ENCODE peak calls at places on chromosomes 13 and 19, in six cellular contexts. D is IMR-90, U is H9, Y is H1, L is mesenchymal stem cell, X is trophoblast cell. B is an unnamed sample.

GRCh38 chr13:75566658-75567057 is 17.1 kb downstream of the UCHL3 start:
- DNase-seq in D (peak), U (no peak), Y (no peak), L (peak), X (no peak), B (no peak)

GRCh38 chr13:32037471-32037870 is 5.9 kb downstream of the FRY start:
- DNase-seq in D (no peak), U (no peak), Y (no peak), L (no peak), X (no peak), B (no peak)

GRCh38 chr19:42081584-42082258 is 5.8 kb downstream of the ZNF574 start:
- DNase-seq in D (peak), U (no peak), Y (no peak), L (peak), X (no peak), B (no peak)

GRCh38 chr13:20173121-20173746 is 12.4 kb upstream of the GJA3 start:
- DNase-seq in D (peak), U (no peak), Y (no peak), L (no peak), X (no peak), B (no peak)

GRCh38 chr13:44404261-44405139 is 30.9 kb downstream of the SERP2 start:
- DNase-seq in D (no peak), U (peak), Y (no peak), L (no peak), X (no peak), B (no peak)

GRCh38 chr13:45623516-45624090 is 8.1 kb upstream of the ERICH6B start:
- DNase-seq in D (peak), U (no peak), Y (no peak), L (peak), X (no peak), B (no peak)

GRCh38 chr13:45779901-45780300 is 71.7 kb downstream of the SIAH3 start:
- DNase-seq in D (no peak), U (no peak), Y (no peak), L (no peak), X (no peak), B (no peak)

GRCh38 chr13:90868321-90868920 is 479.1 kb upstream of the MIR17HG start:
- DNase-seq in D (peak), U (no peak), Y (no peak), L (peak), X (no peak), B (peak)

GRCh38 chr13:78576266-78576665 is 27.1 kb downstream of the POU4F1 start:
- DNase-seq in D (no peak), U (no peak), Y (no peak), L (no peak), X (no peak), B (no peak)

GRCh38 chr19:13834308-13834790 is 39.1 kb downstream of the ZSWIM4 start:
- DNase-seq in D (peak), U (peak), Y (no peak), L (peak), X (peak), B (no peak)

GRCh38 chr13:37443538-37443937 is 155.0 kb downstream of the POSTN start:
- DNase-seq in D (peak), U (no peak), Y (no peak), L (peak), X (no peak), B (no peak)

GRCh38 chr19:5534787-5535586 is 32.8 kb downstream of the TINCR start:
- DNase-seq in D (peak), U (peak), Y (no peak), L (no peak), X (no peak), B (no peak)

GRCh38 chr19:41795031-41795461 is 1.3 kb upstream of the CEACAM3 start:
- DNase-seq in D (peak), U (peak), Y (peak), L (peak), X (peak), B (peak)

GRCh38 chr13:71621152-71622124 is 245.6 kb downstream of the DACH1 start:
- DNase-seq in D (no peak), U (no peak), Y (no peak), L (peak), X (no peak), B (no peak)

GRCh38 chr13:24670927-24671326 is 9.3 kb upstream of the ATP12A start:
- DNase-seq in D (no peak), U (peak), Y (no peak), L (peak), X (peak), B (peak)

GRCh38 chr13:49579501-49579900 is 5.9 kb downstream of the RCBTB1 start:
- DNase-seq in D (no peak), U (no peak), Y (no peak), L (no peak), X (peak), B (no peak)

GRCh38 chr13:74270018-74270417 is 135.8 kb upstream of the KLF12 start:
- DNase-seq in D (peak), U (no peak), Y (no peak), L (no peak), X (no peak), B (no peak)

GRCh38 chr13:30791354-30791921 is 56.1 kb downstream of the ALOX5AP start:
- DNase-seq in D (peak), U (no peak), Y (no peak), L (no peak), X (no peak), B (no peak)

GRCh38 chr13:85498774-85499173 is 300.4 kb downstream of the SLITRK6 start:
- DNase-seq in D (no peak), U (no peak), Y (no peak), L (no peak), X (peak), B (no peak)

GRCh38 chr19:16121967-16122366 is 10.3 kb downstream of the RAB8A start:
- DNase-seq in D (no peak), U (no peak), Y (no peak), L (no peak), X (peak), B (no peak)

GRCh38 chr19:12603714-12604113 is 6.9 kb downstream of the ZNF490 start:
- DNase-seq in D (peak), U (no peak), Y (no peak), L (no peak), X (no peak), B (no peak)

GRCh38 chr13:21987793-21988192 is 316.9 kb downstream of the FGF9 start:
- DNase-seq in D (no peak), U (no peak), Y (no peak), L (no peak), X (no peak), B (no peak)

GRCh38 chr13:38979891-38980627 is 10.6 kb downstream of the STOML3 start:
- DNase-seq in D (no peak), U (no peak), Y (no peak), L (no peak), X (no peak), B (peak)

GRCh38 chr13:30142502-30143211 is 164.7 kb downstream of the KATNAL1 start:
- DNase-seq in D (peak), U (peak), Y (no peak), L (peak), X (peak), B (no peak)

GRCh38 chr19:18794692-18795091 is 3.6 kb upstream of the COMP start:
- DNase-seq in D (no peak), U (no peak), Y (no peak), L (no peak), X (no peak), B (no peak)

GRCh38 chr13:83377486-83377885 is 504.8 kb downstream of the SLITRK1 start:
- DNase-seq in D (peak), U (no peak), Y (no peak), L (no peak), X (no peak), B (no peak)

GRCh38 chr13:21106089-21106488 is 44.7 kb upstream of the LATS2 start:
- DNase-seq in D (peak), U (no peak), Y (no peak), L (peak), X (no peak), B (no peak)

GRCh38 chr19:10010247-10010691 is at the start of gene COL5A3:
- DNase-seq in D (peak), U (peak), Y (no peak), L (peak), X (no peak), B (no peak)

GRCh38 chr19:51110666-51110971 is 2.4 kb upstream of the CTU1 start:
- DNase-seq in D (no peak), U (no peak), Y (no peak), L (no peak), X (no peak), B (no peak)

GRCh38 chr19:35240322-35240721 is 8.5 kb upstream of the LSR start:
- DNase-seq in D (no peak), U (no peak), Y (no peak), L (no peak), X (no peak), B (no peak)

GRCh38 chr19:49932731-49933131 is 3.4 kb upstream of the NUP62 start:
- DNase-seq in D (no peak), U (no peak), Y (no peak), L (no peak), X (no peak), B (no peak)

GRCh38 chr13:29538625-29538976 is 56.9 kb downstream of the SLC7A1 start:
- DNase-seq in D (no peak), U (no peak), Y (no peak), L (peak), X (no peak), B (no peak)

GRCh38 chr19:17246681-17247425 is 1.1 kb upstream of the NR2F6 start:
- DNase-seq in D (peak), U (no peak), Y (no peak), L (peak), X (peak), B (no peak)

GRCh38 chr19:36796714-36796999 is 24.1 kb upstream of the ZNF850 start:
- DNase-seq in D (no peak), U (no peak), Y (no peak), L (no peak), X (no peak), B (no peak)
- H2AFZ ChIP-seq in D (peak), U (no peak), Y (peak), L (peak), X (peak), B (no peak)

GRCh38 chr19:44151491-44151890 is 10.1 kb downstream of the ZNF234 start:
- DNase-seq in D (no peak), U (no peak), Y (no peak), L (no peak), X (no peak), B (no peak)
- H2BK120ac ChIP-seq in D (no peak), U (no peak), Y (no peak), L (no peak), X (no peak), B (no peak)

GRCh38 chr13:51584731-51585191 is 499 bp downstream of the WDFY2 start:
- DNase-seq in D (peak), U (peak), Y (peak), L (peak), X (peak), B (peak)

GRCh38 chr13:51583875-51584730 is at the start of gene WDFY2:
- DNase-seq in D (peak), U (peak), Y (peak), L (peak), X (peak), B (peak)

GRCh38 chr13:51583469-51583874 is 790 bp upstream of the WDFY2 start:
- DNase-seq in D (no peak), U (no peak), Y (no peak), L (no peak), X (no peak), B (no peak)

GRCh38 chr13:51585696-51586095 is 1.4 kb downstream of the WDFY2 start:
- DNase-seq in D (peak), U (no peak), Y (no peak), L (peak), X (no peak), B (no peak)

GRCh38 chr13:51585234-51585672 is 991 bp downstream of the WDFY2 start:
- DNase-seq in D (peak), U (no peak), Y (no peak), L (peak), X (no peak), B (no peak)
- H2AFZ ChIP-seq in D (peak), U (no peak), Y (no peak), L (peak), X (peak), B (peak)

GRCh38 chr13:112756967-112757758 is 67.3 kb downstream of the ATP11A start:
- DNase-seq in D (no peak), U (no peak), Y (no peak), L (no peak), X (no peak), B (peak)

GRCh38 chr13:112755331-112755730 is 65.5 kb downstream of the ATP11A start:
- DNase-seq in D (no peak), U (no peak), Y (no peak), L (no peak), X (no peak), B (no peak)

GRCh38 chr13:112756081-112756480 is 66.2 kb downstream of the ATP11A start:
- DNase-seq in D (no peak), U (no peak), Y (no peak), L (no peak), X (no peak), B (no peak)

GRCh38 chr13:112757759-112758086 is 67.9 kb downstream of the ATP11A start:
- DNase-seq in D (no peak), U (no peak), Y (no peak), L (no peak), X (no peak), B (no peak)

GRCh38 chr13:112756511-112756966 is 66.7 kb downstream of the ATP11A start:
- DNase-seq in D (no peak), U (no peak), Y (no peak), L (no peak), X (no peak), B (no peak)
- H2BK120ac ChIP-seq in D (no peak), U (no peak), Y (no peak), L (no peak), X (no peak), B (peak)

GRCh38 chr19:28553005-28553404 is 659.9 kb downstream of the UQCRFS1 start:
- DNase-seq in D (no peak), U (peak), Y (no peak), L (no peak), X (no peak), B (no peak)
- H2AFZ ChIP-seq in D (no peak), U (no peak), Y (no peak), L (no peak), X (no peak), B (no peak)

GRCh38 chr13:43127827-43128226 is 104.4 kb downstream of the DNAJC15 start:
- DNase-seq in D (no peak), U (no peak), Y (no peak), L (peak), X (no peak), B (no peak)
- H2BK120ac ChIP-seq in D (no peak), U (no peak), Y (no peak), L (no peak), X (peak), B (no peak)

DNA sequence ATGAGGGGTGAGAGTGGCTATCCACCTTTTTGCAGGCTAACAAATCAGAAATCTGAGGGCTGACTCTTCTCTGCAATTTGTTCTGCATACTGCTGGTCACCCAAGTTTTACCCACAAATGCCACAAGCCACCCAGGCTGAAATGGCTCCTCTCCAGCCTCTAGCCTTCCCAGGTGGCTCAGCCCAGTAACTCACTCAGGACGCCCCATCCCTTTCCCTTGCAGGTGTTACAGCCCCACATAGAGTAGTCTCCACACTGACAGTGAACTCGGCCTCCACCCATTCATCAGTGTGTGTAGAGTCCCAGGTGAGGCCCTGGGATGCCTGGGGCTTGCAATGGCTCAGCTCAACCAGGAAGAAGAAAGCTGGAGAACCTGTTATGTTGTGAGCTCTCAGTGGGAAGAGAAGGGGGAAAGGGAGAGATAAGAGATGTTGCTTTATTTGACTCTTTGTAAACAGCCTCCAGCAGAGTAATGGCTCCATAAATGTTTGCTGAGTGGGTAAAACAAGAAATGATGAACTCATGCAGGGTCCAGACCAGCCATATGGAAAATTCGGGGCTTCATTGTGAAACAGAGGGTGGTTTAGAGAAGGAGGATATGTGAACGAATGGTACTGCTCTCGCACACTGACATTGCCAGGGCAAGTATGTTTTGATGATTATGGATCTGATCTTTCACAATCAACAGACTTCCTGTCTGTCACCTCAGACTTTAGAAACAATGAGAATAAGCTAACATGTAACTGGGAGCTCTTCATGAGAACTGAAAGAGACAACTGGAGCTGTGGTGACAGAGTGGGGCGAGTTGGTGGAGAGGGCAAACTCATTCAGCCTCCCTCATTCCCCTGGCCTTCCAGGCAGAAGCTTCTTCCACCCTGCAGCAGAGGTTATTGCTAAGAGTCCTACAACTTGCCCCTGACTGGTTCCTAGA is 74.2 kb upstream of the RFC3 start:
- DNase-seq in D (no peak), U (no peak), Y (no peak), L (no peak), X (peak), B (no peak)
- H2AFZ ChIP-seq in D (no peak), U (no peak), Y (no peak), L (no peak), X (peak), B (no peak)

GRCh38 chr19:20254151-20254550 is 87.1 kb downstream of the ZNF486 start:
- DNase-seq in D (no peak), U (no peak), Y (no peak), L (no peak), X (peak), B (no peak)

GRCh38 chr19:20256606-20257005 is 89.6 kb downstream of the ZNF486 start:
- DNase-seq in D (no peak), U (no peak), Y (no peak), L (no peak), X (no peak), B (no peak)

DNA sequence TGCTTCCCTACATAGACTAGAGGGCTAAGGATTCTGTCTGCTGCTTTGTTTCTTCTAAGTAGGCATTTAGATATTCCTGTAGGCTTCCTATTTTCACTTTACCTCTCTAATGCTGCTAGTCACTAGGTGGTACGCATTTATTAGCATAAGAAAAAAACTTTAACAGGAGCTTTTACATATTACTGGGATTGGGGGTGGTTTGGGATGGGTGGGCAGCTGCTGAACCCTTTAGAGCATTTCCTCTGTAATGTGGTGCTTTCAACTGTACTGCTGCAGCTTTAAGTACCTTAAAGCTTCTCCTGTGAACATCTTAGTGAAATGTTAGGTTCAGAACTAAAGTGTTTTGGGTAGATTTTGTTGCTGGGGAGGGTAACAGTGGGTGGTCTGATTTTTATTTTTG is 92.6 kb downstream of the ZNF486 start:
- DNase-seq in D (no peak), U (peak), Y (peak), L (no peak), X (no peak), B (no peak)
- H2BK120ac ChIP-seq in D (no peak), U (no peak), Y (no peak), L (no peak), X (no peak), B (no peak)